ENCODE peak calls at places on chromosomes 11 and 22, in four cellular contexts. I is sigmoid colon, A is RCC 7860, U is Daoy. W is an unnamed sample.

GRCh38 chr22:49235463-49236300 is 592.0 kb downstream of the BRD1 start:
- DNase-seq in I (no peak), A (no peak), U (no peak), W (no peak)

GRCh38 chr11:130448416-130449068 is at the start of gene ADAMTS15:
- DNase-seq in I (peak; percentile 91), A (peak; percentile 57), U (peak; percentile 93), W (peak; percentile 73)

GRCh38 chr11:629237-629583 is 2.2 kb upstream of the SCT start:
- DNase-seq in I (peak; percentile 69), A (no peak), U (peak; percentile 4), W (no peak)

GRCh38 chr11:36577859-36578258 is 10.1 kb downstream of the RAG1 start:
- DNase-seq in I (no peak), A (no peak), U (peak; percentile 52), W (peak; percentile 16)

GRCh38 chr11:11243790-11244469 is 109.1 kb downstream of the CSNK2A3 start:
- DNase-seq in I (no peak), A (no peak), U (peak; percentile 43), W (no peak)

GRCh38 chr11:59207988-59208432 is 4.7 kb downstream of the MPEG1 start:
- DNase-seq in I (no peak), A (peak; percentile 14), U (peak; percentile 79), W (peak; percentile 52)

GRCh38 chr11:70783356-70783755 is 385.0 kb downstream of the CTTN start:
- DNase-seq in I (no peak), A (no peak), U (no peak), W (no peak)

GRCh38 chr11:93532285-93532789 is 10.9 kb downstream of the SMCO4 start:
- DNase-seq in I (no peak), A (no peak), U (no peak), W (no peak)

GRCh38 chr22:50276143-50276542 is 6.0 kb upstream of the MAPK11 start:
- DNase-seq in I (peak; percentile 87), A (no peak), U (peak; percentile 48), W (no peak)

GRCh38 chr11:10201343-10201742 is 92.7 kb downstream of the SBF2 start:
- DNase-seq in I (no peak), A (no peak), U (no peak), W (peak; percentile 2)

GRCh38 chr22:33076368-33076767 is 18.2 kb upstream of the SYN3 start:
- DNase-seq in I (no peak), A (no peak), U (no peak), W (no peak)

GRCh38 chr11:2740275-2740940 is 40.6 kb upstream of the KCNQ1OT1 start:
- DNase-seq in I (no peak), A (no peak), U (no peak), W (no peak)

GRCh38 chr22:32729368-32729767 is 72.1 kb upstream of the TIMP3 start:
- DNase-seq in I (no peak), A (no peak), U (no peak), W (no peak)

GRCh38 chr11:68804786-68805185 is 36.9 kb downstream of the CPT1A start:
- DNase-seq in I (no peak), A (no peak), U (no peak), W (no peak)

W was measured in astrocyte of the cerebellum.